ENCODE peak calls at places on chromosomes 11 and 22, in four cellular contexts. One of them, this sample, is unnamed.
A peak's percentile ranks its signal among the peaks of the same experiment; 100 is the strongest.

GRCh38 chr22:47366026-47366767 is 603.7 kb downstream of the TBC1D22A start:
- DNase-seq in HFF-Myc: no peak
- DNase-seq in left ventricle myocardium inferior: no peak
- DNase-seq in heart left ventricle: no peak
- DNase-seq in this sample: no peak

GRCh38 chr11:87477321-87477720 is 439.6 kb downstream of the TMEM135 start:
- DNase-seq in heart left ventricle: no peak
- DNase-seq in HFF-Myc: no peak
- DNase-seq in left ventricle myocardium inferior: no peak
- DNase-seq in this sample: no peak

GRCh38 chr11:43866520-43866919 is 14.1 kb upstream of the ALKBH3 start:
- DNase-seq in HFF-Myc: no peak
- DNase-seq in left ventricle myocardium inferior: no peak
- DNase-seq in heart left ventricle: no peak
- DNase-seq in this sample: no peak

GRCh38 chr11:2268911-2269600 is 1.3 kb downstream of the ASCL2 start:
- DNase-seq in left ventricle myocardium inferior: peak; percentile 51
- DNase-seq in heart left ventricle: peak; percentile 49
- DNase-seq in HFF-Myc: no peak
- DNase-seq in this sample: no peak

GRCh38 chr11:9172394-9172793 is 81.0 kb upstream of the SCUBE2 start:
- DNase-seq in HFF-Myc: no peak
- DNase-seq in heart left ventricle: no peak
- DNase-seq in left ventricle myocardium inferior: no peak
- DNase-seq in this sample: no peak

GRCh38 chr11:68164437-68164836 is 43.2 kb upstream of the CHKA start:
- DNase-seq in left ventricle myocardium inferior: no peak
- DNase-seq in heart left ventricle: no peak
- DNase-seq in HFF-Myc: no peak
- DNase-seq in this sample: no peak

GRCh38 chr11:3171931-3172560 is 6.9 kb upstream of the OSBPL5 start:
- DNase-seq in HFF-Myc: no peak
- DNase-seq in left ventricle myocardium inferior: no peak
- DNase-seq in heart left ventricle: peak; percentile 11
- DNase-seq in this sample: no peak

GRCh38 chr22:47390026-47390970 is 627.8 kb downstream of the TBC1D22A start:
- DNase-seq in left ventricle myocardium inferior: no peak
- DNase-seq in heart left ventricle: peak; percentile 20
- DNase-seq in HFF-Myc: no peak
- DNase-seq in this sample: no peak

GRCh38 chr11:116461789-116462188 is 311.0 kb downstream of the BUD13 start:
- DNase-seq in heart left ventricle: no peak
- DNase-seq in HFF-Myc: no peak
- DNase-seq in left ventricle myocardium inferior: no peak
- DNase-seq in this sample: no peak

GRCh38 chr11:74691755-74692154 is 39.5 kb downstream of the CHRDL2 start:
- DNase-seq in heart left ventricle: no peak
- DNase-seq in HFF-Myc: no peak
- DNase-seq in left ventricle myocardium inferior: no peak
- DNase-seq in this sample: no peak

GRCh38 chr22:42180349-42180842 is 49.8 kb upstream of the CYP2D6 start:
- DNase-seq in left ventricle myocardium inferior: no peak
- DNase-seq in heart left ventricle: no peak
- DNase-seq in HFF-Myc: no peak
- DNase-seq in this sample: peak; percentile 41

GRCh38 chr11:36118084-36118483 is 171.1 kb downstream of the COMMD9 start:
- DNase-seq in heart left ventricle: no peak
- DNase-seq in HFF-Myc: no peak
- DNase-seq in left ventricle myocardium inferior: no peak
- DNase-seq in this sample: no peak

GRCh38 chr22:24236656-24237055 is 8.2 kb downstream of the GGT5 start:
- DNase-seq in HFF-Myc: peak; percentile 75
- DNase-seq in heart left ventricle: no peak
- DNase-seq in left ventricle myocardium inferior: no peak
- DNase-seq in this sample: no peak

GRCh38 chr11:83070878-83071640 is 638 bp downstream of the RAB30 start:
- DNase-seq in HFF-Myc: no peak
- DNase-seq in left ventricle myocardium inferior: peak; percentile 50
- DNase-seq in heart left ventricle: peak; percentile 61
- DNase-seq in this sample: no peak

GRCh38 chr11:118938491-118939411 is 13.0 kb upstream of the BCL9L start:
- DNase-seq in heart left ventricle: no peak
- DNase-seq in left ventricle myocardium inferior: no peak
- DNase-seq in HFF-Myc: no peak
- DNase-seq in this sample: no peak

GRCh38 chr11:76861490-76861953 is 804 bp downstream of the ACER3 start:
- DNase-seq in HFF-Myc: no peak
- DNase-seq in heart left ventricle: no peak
- DNase-seq in left ventricle myocardium inferior: no peak
- DNase-seq in this sample: no peak

GRCh38 chr11:122108192-122108799 is 7.7 kb downstream of the BLID start:
- DNase-seq in heart left ventricle: no peak
- DNase-seq in HFF-Myc: no peak
- DNase-seq in left ventricle myocardium inferior: no peak
- DNase-seq in this sample: peak; percentile 54

GRCh38 chr22:38086001-38086845 is 2.2 kb upstream of the SLC16A8 start:
- DNase-seq in HFF-Myc: no peak
- DNase-seq in left ventricle myocardium inferior: no peak
- DNase-seq in heart left ventricle: no peak
- DNase-seq in this sample: no peak

GRCh38 chr11:101458161-101458560 is 125.6 kb downstream of the TRPC6 start:
- DNase-seq in left ventricle myocardium inferior: no peak
- DNase-seq in HFF-Myc: no peak
- DNase-seq in heart left ventricle: no peak
- DNase-seq in this sample: no peak

GRCh38 chr11:76153609-76153949 is 52.7 kb downstream of the WNT11 start:
- DNase-seq in HFF-Myc: no peak
- DNase-seq in left ventricle myocardium inferior: no peak
- DNase-seq in heart left ventricle: peak; percentile 30
- DNase-seq in this sample: no peak

GRCh38 chr11:126927628-126928027 is 72.9 kb downstream of the KIRREL3 start:
- DNase-seq in HFF-Myc: no peak
- DNase-seq in heart left ventricle: no peak
- DNase-seq in left ventricle myocardium inferior: no peak
- DNase-seq in this sample: no peak

GRCh38 chr22:17176715-17177114 is 17.6 kb upstream of the HDHD5 start:
- DNase-seq in left ventricle myocardium inferior: no peak
- DNase-seq in HFF-Myc: no peak
- DNase-seq in heart left ventricle: no peak
- DNase-seq in this sample: no peak

GRCh38 chr11:9397746-9398680 is 13.6 kb downstream of the IPO7 start:
- DNase-seq in heart left ventricle: no peak
- DNase-seq in left ventricle myocardium inferior: no peak
- DNase-seq in HFF-Myc: no peak
- DNase-seq in this sample: peak; percentile 48

GRCh38 chr11:120662071-120662611 is 150.6 kb downstream of the GRIK4 start:
- DNase-seq in HFF-Myc: no peak
- DNase-seq in left ventricle myocardium inferior: no peak
- DNase-seq in heart left ventricle: no peak
- DNase-seq in this sample: no peak

GRCh38 chr11:70713436-70713835 is 315.1 kb downstream of the CTTN start:
- DNase-seq in heart left ventricle: no peak
- DNase-seq in left ventricle myocardium inferior: no peak
- DNase-seq in HFF-Myc: no peak
- DNase-seq in this sample: no peak

GRCh38 chr11:93542753-93543246 is 391 bp downstream of the SMCO4 start:
- DNase-seq in heart left ventricle: no peak
- DNase-seq in HFF-Myc: no peak
- DNase-seq in left ventricle myocardium inferior: peak; percentile 34
- DNase-seq in this sample: no peak

GRCh38 chr22:40249286-40249685 is 71.6 kb downstream of the TNRC6B start:
- DNase-seq in heart left ventricle: no peak
- DNase-seq in HFF-Myc: no peak
- DNase-seq in left ventricle myocardium inferior: no peak
- DNase-seq in this sample: no peak

GRCh38 chr11:10591741-10592140 is 23.3 kb upstream of the LYVE1 start:
- DNase-seq in left ventricle myocardium inferior: no peak
- DNase-seq in heart left ventricle: no peak
- DNase-seq in HFF-Myc: no peak
- DNase-seq in this sample: no peak

GRCh38 chr11:66479741-66480115 is 506 bp upstream of the DPP3 start:
- DNase-seq in left ventricle myocardium inferior: no peak
- DNase-seq in HFF-Myc: no peak
- DNase-seq in heart left ventricle: no peak
- DNase-seq in this sample: no peak
- H3K4me3 ChIP-seq in left ventricle myocardium inferior: peak overlapping the region; percentile 78
- H3K4me3 ChIP-seq in HFF-Myc: peak overlapping the region; percentile 85
- H3K4me3 ChIP-seq in heart left ventricle: peak overlapping the region; percentile 89
- H3K4me3 ChIP-seq in this sample: peak overlapping the region; percentile 76

GRCh38 chr11:92311616-92312449 is 87.2 kb downstream of the FAT3 start:
- DNase-seq in heart left ventricle: no peak
- DNase-seq in left ventricle myocardium inferior: no peak
- DNase-seq in HFF-Myc: no peak
- DNase-seq in this sample: no peak
- TF ChIP-seq CTCF in heart left ventricle: no peak
- TF ChIP-seq CTCF in left ventricle myocardium inferior: no peak
- TF ChIP-seq CTCF in HFF-Myc: no peak
- TF ChIP-seq CTCF in this sample: no peak

GRCh38 chr22:22988150-22988549 is 82.2 kb upstream of the GNAZ start:
- DNase-seq in left ventricle myocardium inferior: no peak
- DNase-seq in heart left ventricle: no peak
- DNase-seq in HFF-Myc: no peak
- DNase-seq in this sample: no peak
- H3K4me3 ChIP-seq in left ventricle myocardium inferior: no peak overlapping the region
- H3K4me3 ChIP-seq in heart left ventricle: no peak overlapping the region
- H3K4me3 ChIP-seq in HFF-Myc: no peak overlapping the region
- H3K4me3 ChIP-seq in this sample: no peak overlapping the region

GRCh38 chr11:128648711-128649110 is 45.2 kb upstream of the FLI1 start:
- DNase-seq in left ventricle myocardium inferior: no peak
- DNase-seq in HFF-Myc: no peak
- DNase-seq in heart left ventricle: no peak
- DNase-seq in this sample: no peak

GRCh38 chr11:128642571-128642970 is 51.3 kb upstream of the FLI1 start:
- DNase-seq in left ventricle myocardium inferior: no peak
- DNase-seq in HFF-Myc: no peak
- DNase-seq in heart left ventricle: no peak
- DNase-seq in this sample: no peak

GRCh38 chr11:128645968-128646367 is 47.9 kb upstream of the FLI1 start:
- DNase-seq in HFF-Myc: no peak
- DNase-seq in heart left ventricle: no peak
- DNase-seq in left ventricle myocardium inferior: no peak
- DNase-seq in this sample: no peak

DNA sequence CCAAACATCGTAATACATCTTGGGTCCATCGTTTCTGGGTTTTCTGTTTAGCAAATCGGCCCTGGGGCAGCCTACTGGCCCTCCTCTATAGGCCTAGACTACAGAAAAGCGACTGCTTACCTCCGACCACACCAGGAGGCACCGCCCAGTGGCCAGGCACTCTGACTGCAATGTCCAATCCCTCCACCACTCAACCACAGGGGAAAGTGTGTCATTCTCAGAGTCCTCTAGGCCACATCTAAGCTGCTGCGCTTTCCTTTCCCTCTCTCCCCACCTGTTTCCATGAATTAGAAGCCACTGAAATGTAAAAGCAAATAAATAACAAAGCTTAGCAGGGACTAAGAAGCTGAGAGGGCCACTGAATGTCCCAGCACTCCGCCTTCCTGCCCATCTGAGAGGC is 50.2 kb upstream of the FLI1 start:
- DNase-seq in heart left ventricle: no peak
- DNase-seq in left ventricle myocardium inferior: no peak
- DNase-seq in HFF-Myc: no peak
- DNase-seq in this sample: no peak
- TF ChIP-seq CTCF in heart left ventricle: no peak
- TF ChIP-seq CTCF in left ventricle myocardium inferior: no peak
- TF ChIP-seq CTCF in HFF-Myc: peak; percentile 7
- TF ChIP-seq CTCF in this sample: no peak

DNA sequence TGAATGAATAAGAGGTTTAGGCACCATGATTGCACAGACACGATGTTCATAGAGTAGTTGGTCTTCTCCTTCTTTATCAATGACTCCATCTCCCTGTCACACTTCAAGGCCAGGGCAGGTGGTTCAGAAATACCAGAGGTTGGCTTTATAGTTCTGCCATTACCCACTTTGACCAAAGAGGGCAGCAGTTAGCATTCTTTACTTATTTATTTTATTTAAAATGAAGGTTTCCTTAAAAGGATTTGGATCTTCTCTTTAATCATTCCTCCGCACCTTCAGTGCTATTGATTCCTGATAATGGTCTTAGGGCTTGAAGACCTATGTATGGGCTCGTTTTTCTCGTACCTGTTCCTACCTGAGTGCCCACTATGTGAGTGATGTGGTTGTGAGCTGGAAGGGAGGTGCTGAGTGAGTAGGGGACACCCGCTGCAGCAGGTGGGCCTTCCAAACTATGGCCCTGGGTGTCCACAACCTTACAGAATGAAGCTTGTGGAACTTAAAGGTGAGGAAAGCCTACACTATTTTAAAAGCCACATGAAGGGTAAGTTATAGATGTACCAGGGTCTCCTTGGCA is 34.9 kb downstream of the TIMP3 start:
- DNase-seq in left ventricle myocardium inferior: no peak
- DNase-seq in HFF-Myc: no peak
- DNase-seq in heart left ventricle: no peak
- DNase-seq in this sample: peak; percentile 7
- H3K4me3 ChIP-seq in left ventricle myocardium inferior: no peak overlapping the region
- H3K4me3 ChIP-seq in HFF-Myc: no peak overlapping the region
- H3K4me3 ChIP-seq in heart left ventricle: no peak overlapping the region
- H3K4me3 ChIP-seq in this sample: no peak overlapping the region

GRCh38 chr11:46916251-46916650 is 2.1 kb downstream of the LRP4 start:
- DNase-seq in left ventricle myocardium inferior: no peak
- DNase-seq in heart left ventricle: no peak
- DNase-seq in HFF-Myc: no peak
- DNase-seq in this sample: no peak

GRCh38 chr11:46916669-46917108 is 1.7 kb downstream of the LRP4 start:
- DNase-seq in heart left ventricle: peak; percentile 74
- DNase-seq in left ventricle myocardium inferior: peak; percentile 70
- DNase-seq in HFF-Myc: peak; percentile 71
- DNase-seq in this sample: no peak

GRCh38 chr11:46918778-46919513 is 596 bp upstream of the LRP4 start:
- DNase-seq in left ventricle myocardium inferior: no peak
- DNase-seq in HFF-Myc: no peak
- DNase-seq in heart left ventricle: no peak
- DNase-seq in this sample: no peak

GRCh38 chr11:46917109-46918086 is 952 bp downstream of the LRP4 start:
- DNase-seq in HFF-Myc: no peak
- DNase-seq in left ventricle myocardium inferior: no peak
- DNase-seq in heart left ventricle: no peak
- DNase-seq in this sample: no peak

DNA sequence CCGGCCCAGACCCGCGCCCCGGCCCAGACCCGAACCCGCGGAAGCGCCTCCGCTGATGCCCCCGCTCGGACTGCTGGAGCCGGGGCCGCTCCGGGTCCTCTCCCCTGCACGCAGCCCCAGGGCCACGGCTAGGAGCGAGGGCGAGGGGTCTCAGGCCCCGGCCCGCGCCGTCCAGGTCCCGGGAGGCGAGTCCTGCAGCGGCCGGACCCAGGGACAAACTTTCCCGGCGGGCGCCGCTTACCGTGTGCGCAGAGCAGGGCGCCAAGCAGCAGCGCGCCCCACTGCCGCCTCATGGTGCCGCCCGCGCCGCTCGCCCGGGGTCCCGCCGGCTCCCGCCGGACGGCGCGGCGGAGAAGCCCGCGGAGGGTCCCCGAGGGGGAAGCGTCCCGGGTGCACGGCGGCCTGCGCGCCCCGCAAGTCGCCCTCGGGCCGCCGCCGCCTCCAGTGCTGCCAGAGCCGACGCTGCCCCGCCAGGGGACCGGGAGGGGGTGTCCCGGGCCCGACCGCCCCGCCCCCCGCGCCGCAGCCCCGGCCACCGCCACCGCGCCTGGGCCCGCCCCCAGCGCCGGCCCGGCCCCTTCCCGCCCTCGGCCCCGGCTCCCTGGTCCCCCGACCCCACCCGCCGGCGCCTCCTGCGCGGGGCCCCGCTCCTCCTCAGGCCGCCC is at the start of gene LRP4:
- DNase-seq in HFF-Myc: no peak
- DNase-seq in heart left ventricle: peak; percentile 68
- DNase-seq in left ventricle myocardium inferior: peak; percentile 69
- DNase-seq in this sample: peak; percentile 16
- TF ChIP-seq CTCF in HFF-Myc: no peak
- TF ChIP-seq CTCF in heart left ventricle: no peak
- TF ChIP-seq CTCF in left ventricle myocardium inferior: peak; percentile 13
- TF ChIP-seq CTCF in this sample: no peak